ENCODE peak calls at places on chromosome 16, in seven cellular contexts. L is RWPE2; M is GM23338; X is mesenchymal stem cell; Y is CD8-positive, alpha-beta memory T cell; O is CD8-positive, alpha-beta T cell; I is lung. V is an unnamed sample.
A peak's percentile ranks its signal among the peaks of the same experiment; 100 is the strongest.

GRCh38 chr16:23962001-23962400 is 126.2 kb downstream of the PRKCB start:
- DNase-seq in L (no peak), M (no peak), X (no peak), Y (no peak), O (no peak), I (no peak), V (no peak)

GRCh38 chr16:65816556-65816955 is 549.9 kb upstream of the CDH5 start:
- DNase-seq in L (no peak), M (no peak), X (no peak), Y (no peak), O (no peak), I (no peak), V (no peak)

GRCh38 chr16:11125936-11126335 is 130.1 kb downstream of the SOCS1 start:
- DNase-seq in L (no peak), M (no peak), X (no peak), Y (no peak), O (no peak), I (no peak), V (no peak)

GRCh38 chr16:54946909-54947308 is 16.2 kb downstream of the IRX5 start:
- DNase-seq in L (no peak), M (no peak), X (no peak), Y (no peak), O (no peak), I (no peak), V (no peak)

GRCh38 chr16:67278773-67279295 is 498 bp upstream of the PLEKHG4 start:
- DNase-seq in L (no peak), M (peak; percentile 26), X (peak; percentile 32), Y (no peak), O (no peak), I (no peak), V (no peak)

GRCh38 chr16:60107467-60107866 is 1373.4 kb upstream of the GOT2 start:
- DNase-seq in L (no peak), M (no peak), X (no peak), Y (no peak), O (no peak), I (no peak), V (no peak)

GRCh38 chr16:78504391-78504945 is 405.0 kb downstream of the WWOX start:
- DNase-seq in L (no peak), M (no peak), X (no peak), Y (no peak), O (no peak), I (no peak), V (no peak)

GRCh38 chr16:66524601-66525164 is 25.2 kb downstream of the TK2 start:
- DNase-seq in L (no peak), M (no peak), X (no peak), Y (peak; percentile 38), O (peak; percentile 59), I (peak; percentile 55), V (no peak)

GRCh38 chr16:67110136-67110847 is 551 bp downstream of the PHAF1 start:
- DNase-seq in L (no peak), M (peak; percentile 51), X (no peak), Y (no peak), O (no peak), I (peak; percentile 32), V (no peak)

GRCh38 chr16:89695875-89696597 is 5.5 kb downstream of the SPATA2L start:
- DNase-seq in L (no peak), M (no peak), X (no peak), Y (no peak), O (no peak), I (no peak), V (no peak)

GRCh38 chr16:50390914-50391700 is 22.3 kb upstream of the BRD7 start:
- DNase-seq in L (no peak), M (no peak), X (no peak), Y (no peak), O (no peak), I (no peak), V (no peak)

GRCh38 chr16:22692034-22692433 is 121.9 kb upstream of the HS3ST2 start:
- DNase-seq in L (no peak), M (no peak), X (no peak), Y (no peak), O (no peak), I (no peak), V (no peak)

GRCh38 chr16:21265104-21265825 is 12.8 kb downstream of the CRYM start:
- DNase-seq in L (no peak), M (no peak), X (no peak), Y (no peak), O (no peak), I (no peak), V (no peak)

GRCh38 chr16:1863681-1864460 is 8.1 kb downstream of the MEIOB start:
- DNase-seq in L (no peak), M (peak; percentile 49), X (peak; percentile 51), Y (peak; percentile 11), O (no peak), I (no peak), V (no peak)

GRCh38 chr16:68935008-68935407 is 91.7 kb downstream of the TANGO6 start:
- DNase-seq in L (no peak), M (no peak), X (no peak), Y (no peak), O (no peak), I (no peak), V (no peak)

GRCh38 chr16:27495191-27495590 is 54.5 kb downstream of the GTF3C1 start:
- DNase-seq in L (no peak), M (no peak), X (no peak), Y (no peak), O (no peak), I (peak; percentile 42), V (no peak)

GRCh38 chr16:70396209-70396904 is 42.5 kb downstream of the ST3GAL2 start:
- DNase-seq in L (no peak), M (no peak), X (peak; percentile 80), Y (no peak), O (no peak), I (no peak), V (no peak)

GRCh38 chr16:80705596-80705995 is 98.8 kb downstream of the CDYL2 start:
- DNase-seq in L (no peak), M (no peak), X (no peak), Y (no peak), O (no peak), I (no peak), V (no peak)

GRCh38 chr16:89561195-89562026 is 929 bp downstream of the RPL13 start:
- DNase-seq in L (no peak), M (no peak), X (no peak), Y (no peak), O (no peak), I (no peak), V (no peak)

DNA sequence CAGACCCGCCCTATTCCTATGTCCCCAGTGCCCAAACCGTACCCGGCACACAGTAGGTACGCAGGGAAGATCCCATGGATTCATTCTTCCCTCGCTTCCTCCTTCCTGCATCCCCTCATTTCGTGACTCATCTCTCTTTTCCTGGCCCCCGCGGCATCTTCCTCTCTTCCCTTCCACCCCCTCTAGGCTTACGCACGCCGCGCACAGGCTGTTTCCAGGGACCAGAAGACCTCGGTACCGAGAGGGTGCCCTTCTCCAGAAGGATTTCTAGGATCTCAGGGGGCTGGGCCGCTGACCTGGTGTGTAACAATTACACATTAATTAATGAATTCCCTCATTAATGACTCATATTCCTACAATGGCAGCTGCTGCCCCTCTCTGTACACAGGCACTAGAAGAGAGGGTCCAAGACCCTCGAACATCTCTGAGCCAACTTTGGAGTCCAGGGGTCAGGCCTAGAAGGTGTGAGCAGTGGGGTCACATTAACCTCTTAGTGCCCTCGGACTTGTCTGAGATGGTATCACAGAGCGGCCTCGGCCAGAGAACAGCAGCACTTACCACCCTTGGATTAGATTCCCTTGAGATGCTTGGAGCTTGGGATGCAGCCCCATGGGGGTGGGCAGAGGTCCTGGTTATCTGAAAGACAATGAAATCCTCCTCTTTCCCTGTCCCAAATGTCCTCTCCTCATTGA is 16.8 kb upstream of the PLLP start:
- DNase-seq in L (no peak), M (peak; percentile 65), X (peak; percentile 55), Y (no peak), O (no peak), I (no peak), V (no peak)
- H3K4me3 ChIP-seq in L (no peak overlapping the region), M (peak overlapping the region; percentile 67), X (peak overlapping the region; percentile 70), Y (peak overlapping the region; percentile 17), O (peak overlapping the region; percentile 19), I (no peak overlapping the region), V (peak overlapping the region; percentile 79)

GRCh38 chr16:4372315-4372577 is 598 bp downstream of the VASN start:
- DNase-seq in L (no peak), M (no peak), X (no peak), Y (no peak), O (no peak), I (no peak), V (no peak)

GRCh38 chr16:4371481-4372314 is at the start of gene VASN:
- DNase-seq in L (no peak), M (peak; percentile 79), X (peak; percentile 88), Y (peak; percentile 68), O (peak; percentile 84), I (peak; percentile 72), V (no peak)

GRCh38 chr16:4372578-4373355 is 1.1 kb downstream of the VASN start:
- DNase-seq in L (no peak), M (no peak), X (peak; percentile 87), Y (no peak), O (no peak), I (no peak), V (no peak)

GRCh38 chr16:4373909-4374742 is 2.5 kb downstream of the VASN start:
- DNase-seq in L (no peak), M (peak; percentile 79), X (peak; percentile 94), Y (no peak), O (no peak), I (peak; percentile 70), V (no peak)

GRCh38 chr16:4373356-4373908 is 1.8 kb downstream of the VASN start:
- DNase-seq in L (no peak), M (no peak), X (no peak), Y (no peak), O (no peak), I (no peak), V (no peak)
- H3K4me1 ChIP-seq in L (peaks cover 61% of the 10 kb centered on the region), M (peaks cover 56% of the 10 kb centered on the region), X (peaks cover 84% of the 10 kb centered on the region), Y (peaks cover 18% of the 10 kb centered on the region), O (peaks cover 19% of the 10 kb centered on the region), I (peaks cover 51% of the 10 kb centered on the region), V (peaks cover 35% of the 10 kb centered on the region)

DNA sequence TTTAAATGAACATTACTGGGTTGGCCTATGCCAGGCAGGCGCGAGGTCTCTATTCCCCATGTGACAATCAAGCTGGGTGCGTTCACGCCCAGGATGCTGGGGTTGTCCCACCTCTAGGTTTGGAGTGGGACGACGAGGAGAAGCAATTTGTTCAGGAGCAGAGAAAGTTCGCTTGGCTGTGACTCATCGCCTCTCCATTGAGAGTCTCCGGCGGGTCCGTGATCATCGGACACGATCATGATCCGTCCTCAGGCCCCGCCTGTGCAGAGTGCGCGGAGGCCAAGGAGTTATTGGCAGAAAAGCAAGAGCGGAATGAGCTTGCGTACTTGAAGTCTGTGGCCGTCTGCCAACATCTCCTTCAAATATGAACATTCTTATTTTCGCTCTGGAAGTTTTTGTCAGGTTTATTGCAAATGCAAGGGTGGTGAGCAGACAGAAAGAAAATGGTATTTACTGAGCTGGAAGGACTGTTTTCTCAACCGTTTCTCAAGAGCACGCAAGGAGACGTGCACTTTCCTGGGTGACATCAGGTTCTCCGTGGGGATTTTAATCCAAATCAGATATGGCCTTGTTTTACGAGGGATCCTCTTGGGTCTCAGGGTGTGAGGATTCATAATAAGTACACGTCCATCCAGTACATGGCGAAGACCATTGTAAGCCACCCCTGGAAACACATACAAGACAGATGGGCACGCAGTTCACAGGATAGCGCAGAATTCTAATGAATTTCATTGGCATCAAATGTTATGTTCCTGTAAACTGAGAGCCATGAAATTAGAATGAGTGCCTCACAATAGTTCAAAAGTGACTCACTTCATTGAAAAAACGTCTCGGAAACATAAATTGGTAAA is 70.1 kb upstream of the CREBBP start:
- DNase-seq in L (peak; percentile 88), M (no peak), X (peak; percentile 64), Y (no peak), O (no peak), I (peak; percentile 89), V (no peak)
- H3K4me3 ChIP-seq in L (no peak overlapping the region), M (no peak overlapping the region), X (peak overlapping the region; percentile 74), Y (no peak overlapping the region), O (no peak overlapping the region), I (peak overlapping the region; percentile 18), V (no peak overlapping the region)

GRCh38 chr16:85584989-85585388 is 28.1 kb upstream of the GSE1 start:
- DNase-seq in L (no peak), M (no peak), X (no peak), Y (no peak), O (no peak), I (no peak), V (no peak)
- H3K4me1 ChIP-seq in L (no peaks in the 10 kb centered on the region), M (peaks cover 93% of the 10 kb centered on the region), X (peaks cover 56% of the 10 kb centered on the region), Y (no peaks in the 10 kb centered on the region), O (peaks cover 22% of the 10 kb centered on the region), I (peaks cover 25% of the 10 kb centered on the region), V (peaks cover 34% of the 10 kb centered on the region)

V was measured in iPS DF 6.9.